ENCODE peak calls at places on chromosome 5, in eight cellular contexts. One of them, this sample, is unnamed.
A peak's percentile ranks its signal among the peaks of the same experiment; 100 is the strongest.

GRCh38 chr5:56815657-56816545 is 552 bp downstream of the MAP3K1 start:
- DNase-seq in prostate gland: peak; percentile 30
- DNase-seq in ovary: peak; percentile 36
- DNase-seq in GM12865: peak; percentile 65
- DNase-seq in epithelial cell of esophagus: peak; percentile 62
- DNase-seq in body of pancreas: peak; percentile 54
- DNase-seq in transverse colon: peak; percentile 51
- DNase-seq in OCI-LY7: peak; percentile 70
- DNase-seq in this sample: no peak

GRCh38 chr5:80711938-80712337 is 57.2 kb upstream of the DHFR start:
- DNase-seq in transverse colon: no peak
- DNase-seq in prostate gland: no peak
- DNase-seq in epithelial cell of esophagus: peak; percentile 39
- DNase-seq in OCI-LY7: no peak
- DNase-seq in body of pancreas: no peak
- DNase-seq in ovary: no peak
- DNase-seq in GM12865: peak; percentile 18
- DNase-seq in this sample: no peak

GRCh38 chr5:65041296-65042158 is 272.8 kb downstream of the CWC27 start:
- DNase-seq in epithelial cell of esophagus: no peak
- DNase-seq in transverse colon: no peak
- DNase-seq in ovary: no peak
- DNase-seq in GM12865: no peak
- DNase-seq in prostate gland: no peak
- DNase-seq in OCI-LY7: no peak
- DNase-seq in body of pancreas: no peak
- DNase-seq in this sample: no peak

GRCh38 chr5:71922584-71923106 is 184.6 kb upstream of the MAP1B start:
- DNase-seq in ovary: no peak
- DNase-seq in OCI-LY7: no peak
- DNase-seq in epithelial cell of esophagus: peak; percentile 96
- DNase-seq in transverse colon: no peak
- DNase-seq in prostate gland: no peak
- DNase-seq in GM12865: peak; percentile 7
- DNase-seq in body of pancreas: no peak
- DNase-seq in this sample: peak; percentile 84

GRCh38 chr5:174750720-174751119 is 26.3 kb downstream of the MSX2 start:
- DNase-seq in body of pancreas: no peak
- DNase-seq in OCI-LY7: no peak
- DNase-seq in transverse colon: no peak
- DNase-seq in ovary: no peak
- DNase-seq in epithelial cell of esophagus: peak; percentile 9
- DNase-seq in GM12865: no peak
- DNase-seq in prostate gland: no peak
- DNase-seq in this sample: no peak

GRCh38 chr5:164002214-164002613 is 496.8 kb downstream of the MAT2B start:
- DNase-seq in ovary: no peak
- DNase-seq in body of pancreas: no peak
- DNase-seq in epithelial cell of esophagus: peak; percentile 74
- DNase-seq in prostate gland: no peak
- DNase-seq in OCI-LY7: no peak
- DNase-seq in GM12865: no peak
- DNase-seq in transverse colon: no peak
- DNase-seq in this sample: no peak

GRCh38 chr5:137498301-137498735 is 808 bp downstream of the SPOCK1 start:
- DNase-seq in OCI-LY7: no peak
- DNase-seq in prostate gland: peak; percentile 11
- DNase-seq in epithelial cell of esophagus: peak; percentile 55
- DNase-seq in body of pancreas: peak; percentile 22
- DNase-seq in ovary: no peak
- DNase-seq in GM12865: no peak
- DNase-seq in transverse colon: no peak
- DNase-seq in this sample: no peak

GRCh38 chr5:142640316-142641005 is 45.4 kb downstream of the FGF1 start:
- DNase-seq in ovary: no peak
- DNase-seq in epithelial cell of esophagus: no peak
- DNase-seq in transverse colon: no peak
- DNase-seq in prostate gland: no peak
- DNase-seq in GM12865: no peak
- DNase-seq in OCI-LY7: no peak
- DNase-seq in body of pancreas: no peak
- DNase-seq in this sample: no peak

GRCh38 chr5:129359450-129359849 is 100.6 kb upstream of the ADAMTS19 start:
- DNase-seq in body of pancreas: no peak
- DNase-seq in GM12865: no peak
- DNase-seq in OCI-LY7: no peak
- DNase-seq in prostate gland: peak; percentile 24
- DNase-seq in epithelial cell of esophagus: peak; percentile 91
- DNase-seq in ovary: no peak
- DNase-seq in transverse colon: no peak
- DNase-seq in this sample: no peak

GRCh38 chr5:82107277-82107676 is 135.5 kb downstream of the ATG10 start:
- DNase-seq in prostate gland: no peak
- DNase-seq in ovary: no peak
- DNase-seq in GM12865: peak; percentile 35
- DNase-seq in transverse colon: no peak
- DNase-seq in epithelial cell of esophagus: peak; percentile 48
- DNase-seq in OCI-LY7: no peak
- DNase-seq in body of pancreas: no peak
- DNase-seq in this sample: no peak

GRCh38 chr5:7396169-7397004 is 449 bp downstream of the ADCY2 start:
- DNase-seq in prostate gland: no peak
- DNase-seq in OCI-LY7: no peak
- DNase-seq in transverse colon: no peak
- DNase-seq in body of pancreas: peak; percentile 22
- DNase-seq in ovary: peak; percentile 28
- DNase-seq in epithelial cell of esophagus: peak; percentile 66
- DNase-seq in GM12865: no peak
- DNase-seq in this sample: no peak

GRCh38 chr5:84403773-84404172 is 19.1 kb upstream of the EDIL3 start:
- DNase-seq in OCI-LY7: no peak
- DNase-seq in ovary: no peak
- DNase-seq in body of pancreas: no peak
- DNase-seq in transverse colon: no peak
- DNase-seq in epithelial cell of esophagus: peak; percentile 95
- DNase-seq in prostate gland: no peak
- DNase-seq in GM12865: no peak
- DNase-seq in this sample: peak; percentile 80

GRCh38 chr5:96880402-96881164 is 4.3 kb downstream of the ERAP2 start:
- DNase-seq in body of pancreas: no peak
- DNase-seq in prostate gland: no peak
- DNase-seq in OCI-LY7: no peak
- DNase-seq in ovary: no peak
- DNase-seq in transverse colon: no peak
- DNase-seq in epithelial cell of esophagus: peak; percentile 82
- DNase-seq in GM12865: no peak
- DNase-seq in this sample: no peak

GRCh38 chr5:176650354-176650884 is 3.1 kb downstream of the TSPAN17 start:
- DNase-seq in transverse colon: no peak
- DNase-seq in prostate gland: no peak
- DNase-seq in body of pancreas: no peak
- DNase-seq in GM12865: no peak
- DNase-seq in ovary: no peak
- DNase-seq in OCI-LY7: no peak
- DNase-seq in epithelial cell of esophagus: no peak
- DNase-seq in this sample: no peak

GRCh38 chr5:41247135-41247534 is 33.8 kb upstream of the C6 start:
- DNase-seq in body of pancreas: no peak
- DNase-seq in epithelial cell of esophagus: no peak
- DNase-seq in prostate gland: no peak
- DNase-seq in GM12865: no peak
- DNase-seq in OCI-LY7: no peak
- DNase-seq in ovary: no peak
- DNase-seq in transverse colon: no peak
- DNase-seq in this sample: no peak

GRCh38 chr5:95739857-95740256 is 8.7 kb downstream of the RHOBTB3 start:
- DNase-seq in transverse colon: no peak
- DNase-seq in GM12865: no peak
- DNase-seq in body of pancreas: no peak
- DNase-seq in prostate gland: no peak
- DNase-seq in ovary: no peak
- DNase-seq in epithelial cell of esophagus: no peak
- DNase-seq in OCI-LY7: no peak
- DNase-seq in this sample: no peak

GRCh38 chr5:34986965-34987364 is 57.6 kb downstream of the DNAJC21 start:
- DNase-seq in epithelial cell of esophagus: no peak
- DNase-seq in ovary: no peak
- DNase-seq in prostate gland: no peak
- DNase-seq in transverse colon: no peak
- DNase-seq in OCI-LY7: no peak
- DNase-seq in body of pancreas: no peak
- DNase-seq in GM12865: no peak
- DNase-seq in this sample: no peak

GRCh38 chr5:157602505-157602904 is 26.9 kb upstream of the ADAM19 start:
- DNase-seq in epithelial cell of esophagus: peak; percentile 72
- DNase-seq in transverse colon: no peak
- DNase-seq in GM12865: peak; percentile 70
- DNase-seq in prostate gland: no peak
- DNase-seq in OCI-LY7: peak; percentile 76
- DNase-seq in body of pancreas: no peak
- DNase-seq in ovary: no peak
- DNase-seq in this sample: no peak
- H3K4me3 ChIP-seq in epithelial cell of esophagus: no peak overlapping the region
- H3K4me3 ChIP-seq in transverse colon: no peak overlapping the region
- H3K4me3 ChIP-seq in GM12865: no peak overlapping the region
- H3K4me3 ChIP-seq in prostate gland: no peak overlapping the region
- H3K4me3 ChIP-seq in OCI-LY7: peak overlapping the region; percentile 14
- H3K4me3 ChIP-seq in body of pancreas: no peak overlapping the region
- H3K4me3 ChIP-seq in ovary: no peak overlapping the region
- H3K4me3 ChIP-seq in this sample: no peak overlapping the region

GRCh38 chr5:43227655-43228054 is 35.6 kb downstream of the NIM1K start:
- DNase-seq in epithelial cell of esophagus: peak; percentile 59
- DNase-seq in transverse colon: no peak
- DNase-seq in OCI-LY7: peak; percentile 20
- DNase-seq in ovary: no peak
- DNase-seq in body of pancreas: peak; percentile 14
- DNase-seq in GM12865: peak; percentile 60
- DNase-seq in prostate gland: no peak
- DNase-seq in this sample: peak; percentile 16
- TF ChIP-seq CTCF in epithelial cell of esophagus: peak; percentile 53
- TF ChIP-seq CTCF in transverse colon: no peak
- TF ChIP-seq CTCF in OCI-LY7: peak; percentile 74
- TF ChIP-seq CTCF in ovary: no peak
- TF ChIP-seq CTCF in body of pancreas: peak; percentile 32
- TF ChIP-seq CTCF in GM12865: peak; percentile 25
- TF ChIP-seq CTCF in prostate gland: peak; percentile 35
- TF ChIP-seq CTCF in this sample: peak; percentile 72

GRCh38 chr5:59274130-59274529 is 619.4 kb downstream of the PDE4D start:
- DNase-seq in transverse colon: no peak
- DNase-seq in prostate gland: no peak
- DNase-seq in GM12865: no peak
- DNase-seq in body of pancreas: no peak
- DNase-seq in OCI-LY7: no peak
- DNase-seq in ovary: no peak
- DNase-seq in epithelial cell of esophagus: no peak
- DNase-seq in this sample: no peak

GRCh38 chr5:59275537-59276276 is 617.8 kb downstream of the PDE4D start:
- DNase-seq in ovary: no peak
- DNase-seq in OCI-LY7: no peak
- DNase-seq in prostate gland: peak; percentile 70
- DNase-seq in body of pancreas: peak; percentile 55
- DNase-seq in transverse colon: peak; percentile 61
- DNase-seq in epithelial cell of esophagus: peak; percentile 70
- DNase-seq in GM12865: no peak
- DNase-seq in this sample: no peak

GRCh38 chr5:59275170-59275536 is 618.4 kb downstream of the PDE4D start:
- DNase-seq in GM12865: no peak
- DNase-seq in OCI-LY7: no peak
- DNase-seq in transverse colon: no peak
- DNase-seq in epithelial cell of esophagus: no peak
- DNase-seq in ovary: no peak
- DNase-seq in prostate gland: no peak
- DNase-seq in body of pancreas: no peak
- DNase-seq in this sample: no peak

GRCh38 chr5:59276277-59276647 is 617.3 kb downstream of the PDE4D start:
- DNase-seq in epithelial cell of esophagus: no peak
- DNase-seq in prostate gland: no peak
- DNase-seq in transverse colon: no peak
- DNase-seq in OCI-LY7: no peak
- DNase-seq in body of pancreas: no peak
- DNase-seq in GM12865: no peak
- DNase-seq in ovary: no peak
- DNase-seq in this sample: no peak

DNA sequence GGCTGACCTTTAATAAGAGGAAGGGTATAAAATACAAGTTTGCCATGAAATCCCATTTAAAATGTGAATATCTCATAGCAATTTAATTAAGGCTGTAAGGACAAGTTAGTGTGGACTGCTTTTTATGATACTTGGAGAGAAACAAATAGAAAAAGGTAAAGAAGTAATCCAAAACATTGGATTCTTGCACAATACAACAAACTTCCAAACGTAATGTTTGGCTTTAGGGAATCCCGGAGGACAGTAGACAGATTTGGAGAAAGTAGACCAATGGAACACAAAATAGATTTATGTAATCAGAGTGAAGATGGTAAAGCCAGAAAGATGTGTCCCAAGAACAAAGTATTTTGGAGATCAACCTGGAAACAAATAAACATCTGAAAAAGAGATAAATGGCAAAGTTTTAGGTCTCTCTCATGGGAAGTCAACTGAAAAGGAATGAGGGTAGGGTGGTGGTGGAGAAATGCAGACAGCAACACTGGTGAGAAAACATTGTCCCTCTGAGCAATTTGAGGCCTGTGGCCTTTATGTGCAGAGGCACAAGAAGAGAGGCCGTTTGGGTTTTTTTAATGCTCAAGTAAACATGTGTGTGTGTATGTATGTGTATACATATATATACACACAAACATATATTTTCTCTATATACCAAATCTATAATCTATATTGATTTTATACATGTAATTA is 620.6 kb downstream of the PDE4D start:
- DNase-seq in OCI-LY7: no peak
- DNase-seq in epithelial cell of esophagus: no peak
- DNase-seq in body of pancreas: no peak
- DNase-seq in transverse colon: no peak
- DNase-seq in ovary: no peak
- DNase-seq in GM12865: no peak
- DNase-seq in prostate gland: no peak
- DNase-seq in this sample: no peak
- H3K4me3 ChIP-seq in OCI-LY7: no peak overlapping the region
- H3K4me3 ChIP-seq in epithelial cell of esophagus: no peak overlapping the region
- H3K4me3 ChIP-seq in body of pancreas: no peak overlapping the region
- H3K4me3 ChIP-seq in transverse colon: peak overlapping the region; percentile 64
- H3K4me3 ChIP-seq in ovary: no peak overlapping the region
- H3K4me3 ChIP-seq in GM12865: no peak overlapping the region
- H3K4me3 ChIP-seq in prostate gland: peak overlapping the region; percentile 35
- H3K4me3 ChIP-seq in this sample: no peak overlapping the region

DNA sequence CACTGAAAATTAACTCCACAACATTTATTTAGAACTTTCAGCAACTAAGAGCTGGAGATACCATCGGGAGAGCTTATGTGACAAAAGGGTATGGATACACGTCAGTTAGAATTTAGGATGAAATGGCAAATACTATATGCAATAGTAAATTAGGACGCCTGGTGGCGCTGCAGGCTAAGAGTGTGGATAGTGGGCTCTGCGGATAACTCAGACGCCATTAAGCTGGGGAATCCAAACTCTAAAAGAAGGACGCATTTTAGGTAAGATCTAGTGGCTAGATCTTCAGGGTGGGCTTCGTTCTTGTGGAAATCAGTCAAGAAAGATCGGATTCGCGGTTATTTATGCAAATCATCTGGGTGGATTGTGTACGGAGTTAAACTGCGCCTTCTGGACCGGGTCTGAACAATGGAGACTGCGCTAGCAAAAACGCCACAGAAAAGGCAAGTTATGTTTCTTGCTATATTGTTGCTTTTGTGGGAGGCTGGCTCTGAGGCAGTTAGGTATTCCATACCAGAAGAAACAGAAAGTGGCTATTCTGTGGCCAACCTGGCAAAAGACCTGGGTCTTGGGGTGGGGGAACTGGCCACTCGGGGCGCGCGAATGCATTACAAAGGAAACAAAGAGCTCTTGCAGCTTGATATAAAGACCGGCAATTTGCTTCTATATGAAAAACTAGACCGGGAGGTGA is at the start of gene PCDHB5:
- DNase-seq in prostate gland: no peak
- DNase-seq in transverse colon: no peak
- DNase-seq in body of pancreas: peak; percentile 46
- DNase-seq in ovary: peak; percentile 20
- DNase-seq in GM12865: no peak
- DNase-seq in epithelial cell of esophagus: peak; percentile 3
- DNase-seq in OCI-LY7: no peak
- DNase-seq in this sample: no peak
- TF ChIP-seq CTCF in prostate gland: peak; percentile 18
- TF ChIP-seq CTCF in transverse colon: no peak
- TF ChIP-seq CTCF in body of pancreas: peak; percentile 38
- TF ChIP-seq CTCF in ovary: peak; percentile 28
- TF ChIP-seq CTCF in GM12865: no peak
- TF ChIP-seq CTCF in epithelial cell of esophagus: peak; percentile 36
- TF ChIP-seq CTCF in OCI-LY7: peak; percentile 52
- TF ChIP-seq CTCF in this sample: peak; percentile 40

This sample was measured in epithelial cell of proximal tubule.